ENCODE peak calls at places on chromosomes 11 and 22, in five cellular contexts. Y is H1, M is K562, E is SK-N-SH, S is HepG2. X is an unnamed sample.

GRCh38 chr11:124746621-124747243 is 5.3 kb downstream of the VSIG2 start:
- DNase-seq in Y (peak), M (peak), E (peak), S (peak), X (peak)

GRCh38 chr11:10612217-10612862 is 43.9 kb upstream of the LYVE1 start:
- DNase-seq in Y (no peak), M (no peak), E (no peak), S (no peak), X (no peak)

GRCh38 chr22:32574957-32575893 is 100.6 kb downstream of the FBXO7 start:
- DNase-seq in Y (no peak), M (no peak), E (peak), S (no peak), X (no peak)

GRCh38 chr22:30610299-30610698 is 3.3 kb downstream of the TCN2 start:
- DNase-seq in Y (no peak), M (no peak), E (no peak), S (no peak), X (no peak)

GRCh38 chr11:86440305-86440716 is 65.6 kb downstream of the CCDC81 start:
- DNase-seq in Y (no peak), M (no peak), E (no peak), S (no peak), X (no peak)

GRCh38 chr11:75031771-75032549 is 43.2 kb downstream of the NEU3 start:
- DNase-seq in Y (peak), M (peak), E (peak), S (peak), X (no peak)

GRCh38 chr11:123671534-123671933 is 17.1 kb upstream of the SCN3B start:
- DNase-seq in Y (no peak), M (no peak), E (no peak), S (no peak), X (no peak)

GRCh38 chr11:11618973-11619435 is 2.8 kb downstream of the GALNT18 start:
- DNase-seq in Y (no peak), M (peak), E (no peak), S (peak), X (no peak)

GRCh38 chr11:94563176-94563847 is 3.9 kb upstream of the PIWIL4 start:
- DNase-seq in Y (no peak), M (peak), E (no peak), S (no peak), X (no peak)

GRCh38 chr11:65584723-65585171 is 8.9 kb downstream of the EHBP1L1 start:
- DNase-seq in Y (peak), M (no peak), E (peak), S (no peak), X (no peak)

GRCh38 chr11:65586247-65586630 is 9.4 kb downstream of the KCNK7 start:
- DNase-seq in Y (no peak), M (no peak), E (peak), S (no peak), X (no peak)

GRCh38 chr11:65586676-65587075 is 8.9 kb downstream of the KCNK7 start:
- DNase-seq in Y (no peak), M (no peak), E (peak), S (no peak), X (no peak)

GRCh38 chr11:65584102-65584501 is 8.2 kb downstream of the EHBP1L1 start:
- DNase-seq in Y (no peak), M (no peak), E (no peak), S (no peak), X (no peak)

GRCh38 chr11:65585396-65586246 is 9.8 kb downstream of the EHBP1L1 start:
- DNase-seq in Y (no peak), M (no peak), E (peak), S (no peak), X (no peak)
- TF ChIP-seq CHD2 in Y (no peak), M (no peak), E (no peak), S (no peak), X (no peak)

GRCh38 chr22:37126383-37126782 is 16.9 kb upstream of the TMPRSS6 start:
- DNase-seq in Y (no peak), M (peak), E (no peak), S (peak), X (no peak)

GRCh38 chr22:37130031-37130430 is 19.7 kb downstream of the IL2RB start:
- DNase-seq in Y (no peak), M (no peak), E (no peak), S (no peak), X (no peak)

GRCh38 chr22:37127350-37127878 is 17.9 kb upstream of the TMPRSS6 start:
- DNase-seq in Y (no peak), M (no peak), E (no peak), S (no peak), X (no peak)

GRCh38 chr22:37128555-37129281 is 19.2 kb upstream of the TMPRSS6 start:
- DNase-seq in Y (no peak), M (no peak), E (no peak), S (no peak), X (no peak)

DNA sequence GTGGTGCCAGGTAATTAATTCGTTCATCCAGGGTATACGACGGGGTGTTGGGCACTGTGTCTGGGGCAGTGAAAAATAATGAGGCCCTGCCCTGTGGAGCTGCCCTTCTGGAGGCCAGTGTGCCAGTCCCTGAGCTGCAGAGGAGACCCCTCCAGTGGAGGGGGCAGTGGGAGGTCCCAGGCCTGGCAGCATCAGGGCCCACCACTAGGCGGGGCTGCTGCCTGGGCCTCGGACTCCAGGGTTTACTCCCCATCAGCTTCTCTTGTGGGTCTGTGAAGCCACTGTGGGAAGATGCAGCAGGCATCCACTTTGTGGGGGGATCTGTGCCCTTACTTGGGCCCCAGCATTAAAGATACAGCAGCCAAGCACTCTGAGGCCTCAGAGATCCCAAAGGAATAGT is 17.4 kb upstream of the TMPRSS6 start:
- DNase-seq in Y (peak), M (no peak), E (peak), S (no peak), X (no peak)
- TF ChIP-seq CTCF in Y (peak), M (peak), E (peak), S (peak), X (peak)

DNA sequence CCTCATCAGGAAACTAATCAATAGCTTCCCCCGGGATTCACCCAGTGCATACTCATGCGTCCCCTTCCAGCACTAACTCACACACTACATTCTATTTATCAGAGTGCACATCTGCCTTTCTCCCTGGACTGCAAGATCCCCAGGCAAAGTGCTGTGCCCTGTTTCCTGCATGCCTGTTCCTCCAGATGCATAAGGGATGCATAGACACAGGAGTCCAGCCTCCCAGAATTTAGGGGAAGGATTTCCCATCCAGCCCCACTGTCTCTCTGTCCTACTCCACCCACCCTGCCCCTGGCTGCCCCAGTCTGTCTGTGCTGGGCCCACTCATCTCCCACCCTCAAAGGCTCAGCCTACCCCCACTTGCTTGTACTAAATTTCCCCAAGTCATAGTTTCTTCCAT is 166.7 kb downstream of the BUD13 start:
- DNase-seq in Y (no peak), M (no peak), E (peak), S (no peak), X (no peak)
- TF ChIP-seq SIN3A in Y (no peak), M (no peak), E (no peak), S (no peak), X (no peak)

DNA sequence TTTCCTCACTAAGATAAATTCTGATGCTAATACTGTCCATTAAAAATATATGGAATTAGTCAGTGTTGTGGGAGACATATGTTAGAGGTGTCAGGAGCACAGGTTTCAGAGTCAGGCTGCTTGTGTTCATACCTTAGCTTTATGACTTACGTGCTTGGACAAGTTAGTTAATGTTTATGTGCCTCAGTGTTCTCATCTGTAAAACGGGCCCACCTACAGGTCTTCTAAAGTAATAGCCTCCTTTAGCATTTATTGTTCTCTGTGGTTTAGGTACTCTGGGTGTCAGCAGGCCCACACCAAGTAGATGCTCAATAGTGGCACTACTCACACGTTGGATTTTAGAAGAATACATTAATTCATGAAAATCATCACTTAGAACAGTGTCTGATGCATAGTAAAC is 308.7 kb upstream of the ZC3H12C start:
- DNase-seq in Y (no peak), M (no peak), E (no peak), S (no peak), X (no peak)
- TF ChIP-seq CHD2 in Y (no peak), M (no peak), E (no peak), S (no peak), X (no peak)

X was measured in GM12878.